ENCODE peak calls at places on chromosomes 4 and X, in seven cellular contexts. One of them, this sample, is unnamed.

GRCh38 chr4:8512510-8512909 is 67.7 kb upstream of the GPR78 start:
- DNase-seq in NAMALWA: no peak
- DNase-seq in epithelial cell of esophagus: no peak
- DNase-seq in fibroblast of villous mesenchyme: no peak
- DNase-seq in aorta: no peak
- DNase-seq in T1000: no peak
- DNase-seq in left cardiac atrium: no peak
- DNase-seq in this sample: no peak

GRCh38 chr4:102625232-102625930 is 124.2 kb downstream of the NFKB1 start:
- DNase-seq in NAMALWA: peak
- DNase-seq in epithelial cell of esophagus: peak
- DNase-seq in fibroblast of villous mesenchyme: peak
- DNase-seq in aorta: no peak
- DNase-seq in T1000: no peak
- DNase-seq in left cardiac atrium: peak
- DNase-seq in this sample: no peak

GRCh38 chrX:110059410-110059809 is 56.5 kb downstream of the TMEM164 start:
- DNase-seq in NAMALWA: no peak
- DNase-seq in epithelial cell of esophagus: no peak
- DNase-seq in fibroblast of villous mesenchyme: no peak
- DNase-seq in aorta: no peak
- DNase-seq in T1000: no peak
- DNase-seq in left cardiac atrium: no peak
- DNase-seq in this sample: no peak

GRCh38 chrX:131763674-131764073 is 219.8 kb downstream of the OR13H1 start:
- DNase-seq in NAMALWA: peak
- DNase-seq in epithelial cell of esophagus: no peak
- DNase-seq in fibroblast of villous mesenchyme: peak
- DNase-seq in aorta: no peak
- DNase-seq in T1000: no peak
- DNase-seq in left cardiac atrium: peak
- DNase-seq in this sample: no peak

GRCh38 chrX:74291577-74291963 is 12.4 kb upstream of the ZCCHC13 start:
- DNase-seq in NAMALWA: no peak
- DNase-seq in epithelial cell of esophagus: no peak
- DNase-seq in fibroblast of villous mesenchyme: no peak
- DNase-seq in aorta: no peak
- DNase-seq in T1000: no peak
- DNase-seq in left cardiac atrium: no peak
- DNase-seq in this sample: no peak

GRCh38 chr4:169416997-169417396 is 146.2 kb upstream of the SH3RF1 start:
- DNase-seq in NAMALWA: no peak
- DNase-seq in epithelial cell of esophagus: no peak
- DNase-seq in fibroblast of villous mesenchyme: no peak
- DNase-seq in aorta: no peak
- DNase-seq in T1000: no peak
- DNase-seq in left cardiac atrium: no peak
- DNase-seq in this sample: no peak

GRCh38 chr4:45063701-45064100 is 337.3 kb upstream of the GNPDA2 start:
- DNase-seq in NAMALWA: no peak
- DNase-seq in epithelial cell of esophagus: no peak
- DNase-seq in fibroblast of villous mesenchyme: no peak
- DNase-seq in aorta: no peak
- DNase-seq in T1000: no peak
- DNase-seq in left cardiac atrium: no peak
- DNase-seq in this sample: no peak

GRCh38 chr4:33052241-33052640 is 2332.1 kb downstream of the PCDH7 start:
- DNase-seq in NAMALWA: no peak
- DNase-seq in epithelial cell of esophagus: no peak
- DNase-seq in fibroblast of villous mesenchyme: peak
- DNase-seq in aorta: no peak
- DNase-seq in T1000: no peak
- DNase-seq in left cardiac atrium: no peak
- DNase-seq in this sample: no peak

GRCh38 chr4:8310306-8310705 is 40.8 kb downstream of the HTRA3 start:
- DNase-seq in NAMALWA: no peak
- DNase-seq in epithelial cell of esophagus: no peak
- DNase-seq in fibroblast of villous mesenchyme: no peak
- DNase-seq in aorta: peak
- DNase-seq in T1000: no peak
- DNase-seq in left cardiac atrium: no peak
- DNase-seq in this sample: no peak

GRCh38 chrX:18149454-18149853 is 71.2 kb downstream of the BEND2 start:
- DNase-seq in NAMALWA: no peak
- DNase-seq in epithelial cell of esophagus: peak
- DNase-seq in fibroblast of villous mesenchyme: no peak
- DNase-seq in aorta: no peak
- DNase-seq in T1000: no peak
- DNase-seq in left cardiac atrium: no peak
- DNase-seq in this sample: peak

GRCh38 chrX:44580466-44580865 is 37.8 kb upstream of the FUNDC1 start:
- DNase-seq in NAMALWA: no peak
- DNase-seq in epithelial cell of esophagus: peak
- DNase-seq in fibroblast of villous mesenchyme: peak
- DNase-seq in aorta: no peak
- DNase-seq in T1000: no peak
- DNase-seq in left cardiac atrium: no peak
- DNase-seq in this sample: no peak

GRCh38 chr4:104897297-104897645 is 249.4 kb upstream of the TET2 start:
- DNase-seq in NAMALWA: no peak
- DNase-seq in epithelial cell of esophagus: no peak
- DNase-seq in fibroblast of villous mesenchyme: peak
- DNase-seq in aorta: no peak
- DNase-seq in T1000: no peak
- DNase-seq in left cardiac atrium: no peak
- DNase-seq in this sample: no peak

GRCh38 chr4:153792007-153792892 is 3.4 kb upstream of the SFRP2 start:
- DNase-seq in NAMALWA: no peak
- DNase-seq in epithelial cell of esophagus: peak
- DNase-seq in fibroblast of villous mesenchyme: peak
- DNase-seq in aorta: peak
- DNase-seq in T1000: no peak
- DNase-seq in left cardiac atrium: peak
- DNase-seq in this sample: peak

GRCh38 chrX:139803224-139803623 is 95.3 kb upstream of the MCF2 start:
- DNase-seq in NAMALWA: no peak
- DNase-seq in epithelial cell of esophagus: peak
- DNase-seq in fibroblast of villous mesenchyme: no peak
- DNase-seq in aorta: no peak
- DNase-seq in T1000: no peak
- DNase-seq in left cardiac atrium: no peak
- DNase-seq in this sample: no peak

GRCh38 chr4:145739840-145740239 is 59.9 kb downstream of the C4orf51 start:
- DNase-seq in NAMALWA: no peak
- DNase-seq in epithelial cell of esophagus: no peak
- DNase-seq in fibroblast of villous mesenchyme: peak
- DNase-seq in aorta: no peak
- DNase-seq in T1000: no peak
- DNase-seq in left cardiac atrium: no peak
- DNase-seq in this sample: no peak